ENCODE peak calls at places on chromosome 13, in eight cellular contexts. X, L, A, J, M, H, C and W are unnamed samples.

GRCh38 chr13:67192751-67193150 is 37.4 kb downstream of the PCDH9 start:
- DNase-seq in X (no peak), L (no peak), A (no peak), J (no peak), M (no peak), H (no peak), C (no peak), W (no peak)

GRCh38 chr13:28441533-28441928 is 53.4 kb downstream of the FLT1 start:
- DNase-seq in X (no peak), L (no peak), A (no peak), J (no peak), M (no peak), H (no peak), C (no peak), W (no peak)

GRCh38 chr13:40345149-40345514 is 321.3 kb downstream of the FOXO1 start:
- DNase-seq in X (no peak), L (no peak), A (peak), J (no peak), M (no peak), H (no peak), C (no peak), W (no peak)

GRCh38 chr13:100859861-100860260 is 185.3 kb upstream of the TMTC4 start:
- DNase-seq in X (no peak), L (no peak), A (no peak), J (no peak), M (no peak), H (no peak), C (no peak), W (no peak)

GRCh38 chr13:99237981-99238662 is 20.1 kb downstream of the GPR18 start:
- DNase-seq in X (no peak), L (no peak), A (no peak), J (no peak), M (no peak), H (no peak), C (no peak), W (no peak)

GRCh38 chr13:35163674-35164073 is 221.6 kb downstream of the NBEA start:
- DNase-seq in X (no peak), L (no peak), A (no peak), J (no peak), M (no peak), H (no peak), C (no peak), W (no peak)

GRCh38 chr13:48233886-48234488 is 981 bp downstream of the ITM2B start:
- DNase-seq in X (peak), L (no peak), A (no peak), J (no peak), M (no peak), H (no peak), C (no peak), W (no peak)

GRCh38 chr13:21050288-21051197 is 10.8 kb downstream of the LATS2 start:
- DNase-seq in X (no peak), L (no peak), A (peak), J (no peak), M (no peak), H (no peak), C (no peak), W (no peak)

GRCh38 chr13:25675060-25675459 is 303.3 kb downstream of the ATP8A2 start:
- DNase-seq in X (no peak), L (no peak), A (no peak), J (no peak), M (no peak), H (no peak), C (no peak), W (no peak)

GRCh38 chr13:94217370-94217769 is 262.1 kb downstream of the DCT start:
- DNase-seq in X (no peak), L (no peak), A (no peak), J (no peak), M (no peak), H (no peak), C (no peak), W (no peak)

GRCh38 chr13:94209110-94209509 is 270.4 kb downstream of the DCT start:
- DNase-seq in X (peak), L (no peak), A (no peak), J (no peak), M (no peak), H (no peak), C (no peak), W (no peak)

GRCh38 chr13:94210826-94211225 is 268.7 kb downstream of the DCT start:
- DNase-seq in X (no peak), L (no peak), A (no peak), J (no peak), M (no peak), H (no peak), C (no peak), W (no peak)

GRCh38 chr13:94218537-94218936 is 260.9 kb downstream of the DCT start:
- DNase-seq in X (no peak), L (no peak), A (no peak), J (no peak), M (no peak), H (no peak), C (no peak), W (no peak)

GRCh38 chr13:94214979-94215378 is 264.5 kb downstream of the DCT start:
- DNase-seq in X (no peak), L (no peak), A (no peak), J (no peak), M (no peak), H (no peak), C (no peak), W (no peak)
- TF ChIP-seq CTCF in X (no peak), L (no peak), A (no peak), J (no peak), M (no peak), H (no peak), C (no peak), W (no peak)

GRCh38 chr13:55199132-55199531 is 1941.6 kb upstream of the PRR20A start:
- DNase-seq in X (peak), L (no peak), A (no peak), J (no peak), M (no peak), H (no peak), C (peak), W (no peak)
- TF ChIP-seq CTCF in X (peak), L (no peak), A (no peak), J (no peak), M (no peak), H (no peak), C (peak), W (no peak)

GRCh38 chr13:112574476-112575294 is 13.3 kb downstream of the TUBGCP3 start:
- DNase-seq in X (no peak), L (no peak), A (no peak), J (no peak), M (no peak), H (no peak), C (no peak), W (no peak)

GRCh38 chr13:112575680-112576079 is 12.3 kb downstream of the TUBGCP3 start:
- DNase-seq in X (no peak), L (no peak), A (no peak), J (no peak), M (no peak), H (no peak), C (no peak), W (no peak)

GRCh38 chr13:112576191-112576590 is 11.8 kb downstream of the TUBGCP3 start:
- DNase-seq in X (no peak), L (no peak), A (no peak), J (no peak), M (no peak), H (no peak), C (no peak), W (no peak)

GRCh38 chr13:112575295-112575622 is 12.7 kb downstream of the TUBGCP3 start:
- DNase-seq in X (no peak), L (no peak), A (no peak), J (no peak), M (no peak), H (no peak), C (no peak), W (no peak)

DNA sequence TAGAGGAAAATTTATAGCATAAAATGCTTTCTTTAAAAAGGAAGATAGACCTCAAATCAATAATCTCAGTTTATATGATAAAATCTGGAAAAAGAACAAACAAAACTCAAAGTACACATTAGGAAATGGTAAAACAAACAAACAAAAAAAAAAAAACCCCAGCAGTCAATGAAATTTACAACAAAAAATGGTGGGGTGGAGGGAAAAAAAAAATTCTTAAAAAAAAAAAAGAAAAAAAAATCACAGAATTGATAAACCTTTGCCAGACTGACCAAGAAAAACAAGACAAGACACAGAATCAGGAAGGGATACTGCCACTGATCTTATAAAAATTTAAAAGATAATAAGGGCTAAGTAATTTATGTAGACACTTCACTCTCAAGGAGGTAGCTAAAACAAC is 11.2 kb downstream of the TUBGCP3 start:
- DNase-seq in X (no peak), L (no peak), A (no peak), J (no peak), M (no peak), H (no peak), C (no peak), W (no peak)
- TF ChIP-seq CTCF in X (no peak), L (no peak), A (no peak), J (no peak), M (no peak), H (no peak), C (no peak), W (no peak)

GRCh38 chr13:103188688-103189326 is 122.6 kb upstream of the SLC10A2 start:
- DNase-seq in X (peak), L (no peak), A (no peak), J (no peak), M (no peak), H (no peak), C (no peak), W (no peak)
- TF ChIP-seq CTCF in X (peak), L (no peak), A (no peak), J (peak), M (no peak), H (peak), C (peak), W (no peak)